ENCODE peak calls at places on chromosomes 4 and X, in five cellular contexts. P, O, E, D and S are unnamed samples.

GRCh38 chr4:109721033-109721432 is 8.8 kb downstream of the PLA2G12A start:
- DNase-seq in P (no peak), E (no peak), D (peak; percentile 64), O (no peak), S (no peak)

GRCh38 chr4:163866728-163867313 is 372.3 kb downstream of the TMA16 start:
- DNase-seq in P (no peak), E (no peak), D (peak; percentile 76), O (peak; percentile 0), S (no peak)

GRCh38 chr4:111014537-111014936 is 391.7 kb upstream of the PITX2 start:
- DNase-seq in O (no peak), P (no peak), D (no peak), E (no peak), S (no peak)

GRCh38 chrX:132491191-132491590 is 2.4 kb upstream of the MBNL3 start:
- DNase-seq in P (no peak), O (no peak), E (no peak), D (no peak), S (no peak)

GRCh38 chrX:153411988-153412574 is 809 bp downstream of the ZFP92 start:
- DNase-seq in E (no peak), P (no peak), O (no peak), D (no peak), S (no peak)

GRCh38 chr4:173257732-173258717 is 76.1 kb downstream of the HMGB2 start:
- DNase-seq in E (peak; percentile 62), O (peak; percentile 44), D (peak; percentile 61), P (peak; percentile 7), S (peak; percentile 28)

GRCh38 chr4:170391066-170391754 is 301.5 kb upstream of the AADAT start:
- DNase-seq in E (no peak), O (no peak), D (peak; percentile 78), P (no peak), S (peak; percentile 98)

GRCh38 chr4:20831746-20832145 is 131.5 kb downstream of the PACRGL start:
- DNase-seq in P (no peak), O (no peak), E (no peak), D (peak; percentile 44), S (no peak)

GRCh38 chr4:107279729-107280128 is 243.6 kb upstream of the DKK2 start:
- DNase-seq in O (no peak), E (no peak), D (peak; percentile 80), P (no peak), S (peak; percentile 37)

GRCh38 chr4:142297313-142297712 is 548.8 kb downstream of the INPP4B start:
- DNase-seq in O (no peak), E (no peak), D (no peak), P (no peak), S (no peak)

GRCh38 chr4:113832795-113833194 is 71.3 kb upstream of the CAMK2D start:
- DNase-seq in O (no peak), P (no peak), D (no peak), E (no peak), S (no peak)

GRCh38 chrX:151712253-151712652 is 3.6 kb upstream of the FATE1 start:
- DNase-seq in O (no peak), D (no peak), E (no peak), P (no peak), S (no peak)

GRCh38 chr4:53432528-53433424 is 55.3 kb downstream of the FIP1L1 start:
- DNase-seq in P (no peak), E (no peak), O (no peak), D (no peak), S (no peak)

GRCh38 chrX:102651968-102652744 is 873 bp downstream of the GPRASP1 start:
- DNase-seq in D (peak; percentile 35), E (peak; percentile 29), P (peak; percentile 33), O (no peak), S (peak; percentile 5)

GRCh38 chrX:131746491-131746968 is 202.7 kb downstream of the OR13H1 start:
- DNase-seq in D (peak; percentile 67), E (no peak), P (peak; percentile 41), O (no peak), S (no peak)

GRCh38 chr4:95979961-95980876 is 140.3 kb downstream of the PDHA2 start:
- DNase-seq in P (no peak), E (peak; percentile 47), D (no peak), O (no peak), S (no peak)

GRCh38 chr4:153497988-153498967 is 32.1 kb downstream of the TMEM131L start:
- DNase-seq in D (peak; percentile 88), P (no peak), E (no peak), O (peak; percentile 66), S (no peak)

GRCh38 chr4:103786014-103786413 is 66.2 kb upstream of the TACR3 start:
- DNase-seq in E (no peak), D (peak; percentile 7), P (no peak), O (no peak), S (no peak)

GRCh38 chr4:112765317-112765989 is 128.5 kb downstream of the LARP7 start:
- DNase-seq in P (no peak), O (no peak), D (peak; percentile 12), E (no peak), S (no peak)

GRCh38 chr4:82951196-82951595 is 50.7 kb downstream of the THAP9 start:
- DNase-seq in E (no peak), O (no peak), D (peak; percentile 20), P (no peak), S (no peak)

GRCh38 chrX:112677167-112677566 is 2.6 kb downstream of the LHFPL1 start:
- DNase-seq in E (no peak), P (no peak), O (no peak), D (peak; percentile 28), S (no peak)

GRCh38 chr4:6727081-6727942 is 11.3 kb downstream of the BLOC1S4 start:
- DNase-seq in O (no peak), D (peak; percentile 73), P (peak; percentile 75), E (peak; percentile 50), S (no peak)

GRCh38 chr4:85682391-85682790 is 207.4 kb downstream of the ARHGAP24 start:
- DNase-seq in E (no peak), P (no peak), O (no peak), D (no peak), S (no peak)

GRCh38 chr4:187586892-187587291 is 408.7 kb upstream of the ZFP42 start:
- DNase-seq in P (no peak), O (no peak), E (no peak), D (peak; percentile 6), S (peak; percentile 56)

GRCh38 chr4:156958276-156959074 is 13.1 kb downstream of the PDGFC start:
- DNase-seq in E (no peak), O (no peak), D (no peak), P (no peak), S (no peak)

GRCh38 chrX:81202413-81202794 is 502 bp downstream of the SH3BGRL start:
- DNase-seq in D (peak; percentile 20), O (no peak), P (no peak), E (no peak), S (no peak)

GRCh38 chr4:187042251-187042650 is 318.6 kb upstream of the FAT1 start:
- DNase-seq in D (no peak), E (no peak), O (no peak), P (no peak), S (no peak)

GRCh38 chr4:19309365-19309764 is 942.3 kb upstream of the SLIT2 start:
- DNase-seq in D (peak; percentile 54), O (peak; percentile 11), E (no peak), P (no peak), S (peak; percentile 55)

GRCh38 chrX:140918398-140919043 is 83.9 kb upstream of the SPANXB1 start:
- DNase-seq in O (peak; percentile 8), P (no peak), D (peak; percentile 57), E (no peak), S (peak; percentile 3)

GRCh38 chr4:155999743-156000142 is 46.1 kb upstream of the CTSO start:
- DNase-seq in P (no peak), O (no peak), E (peak; percentile 38), D (peak; percentile 14), S (no peak)

GRCh38 chr4:44448548-44449443 is at the start of gene KCTD8:
- DNase-seq in D (peak; percentile 92), P (peak; percentile 83), E (peak; percentile 90), O (peak; percentile 3), S (peak; percentile 37)

GRCh38 chr4:4673070-4673469 is 131.2 kb upstream of the STX18 start:
- DNase-seq in E (no peak), D (peak; percentile 51), O (no peak), P (no peak), S (no peak)

GRCh38 chr4:1775731-1776500 is 17.2 kb upstream of the FGFR3 start:
- DNase-seq in E (no peak), P (peak; percentile 67), D (no peak), O (no peak), S (no peak)

GRCh38 chr4:188275686-188276085 is 136.4 kb downstream of the TRIML1 start:
- DNase-seq in O (no peak), D (no peak), P (no peak), E (no peak), S (no peak)

GRCh38 chrX:115719171-115719570 is 158.2 kb downstream of the PLS3 start:
- DNase-seq in E (no peak), O (no peak), P (no peak), D (no peak), S (no peak)

GRCh38 chr4:1207603-1208265 is 35.4 kb upstream of the SPON2 start:
- DNase-seq in O (peak; percentile 77), D (peak; percentile 73), P (peak; percentile 30), E (peak; percentile 84), S (no peak)

GRCh38 chr4:3479358-3480101 is 16.4 kb downstream of the DOK7 start:
- DNase-seq in O (no peak), D (no peak), P (no peak), E (peak; percentile 73), S (no peak)

GRCh38 chr4:18012115-18012806 is 9.3 kb downstream of the LCORL start:
- DNase-seq in E (no peak), O (no peak), P (no peak), D (peak; percentile 7), S (no peak)

GRCh38 chrX:87702795-87703194 is 185.2 kb downstream of the KLHL4 start:
- DNase-seq in P (no peak), D (peak; percentile 4), O (no peak), E (no peak), S (no peak)

GRCh38 chrX:126165721-126166401 is at the start of gene DCAF12L2:
- DNase-seq in O (no peak), P (no peak), E (peak; percentile 27), D (no peak), S (no peak)